ENCODE peak calls at places on chromosome 5, in six cellular contexts. G is tibial artery, P is AG04450, Z is sigmoid colon, I is Peyer's patch, Q is ovary. S is an unnamed sample.

GRCh38 chr5:28927559-28928326 is 1889.4 kb upstream of the CDH9 start:
- DNase-seq in P (no peak), Z (no peak), I (no peak), G (no peak), Q (no peak), S (no peak)

GRCh38 chr5:10454591-10455272 is 13.1 kb downstream of the ROPN1L start:
- DNase-seq in Q (no peak), G (no peak), P (no peak), Z (no peak), I (no peak), S (no peak)

GRCh38 chr5:152290181-152290580 is 114.9 kb downstream of the NMUR2 start:
- DNase-seq in Z (no peak), G (no peak), Q (no peak), P (no peak), I (no peak), S (no peak)

GRCh38 chr5:137122075-137122474 is 377.1 kb downstream of the SPOCK1 start:
- DNase-seq in Q (no peak), Z (no peak), I (no peak), P (no peak), G (no peak), S (peak)

GRCh38 chr5:14143843-14144585 is 872 bp downstream of the TRIO start:
- DNase-seq in P (no peak), Z (peak), I (peak), G (peak), Q (peak), S (peak)

GRCh38 chr5:154977409-154977808 is 36.1 kb upstream of the KIF4B start:
- DNase-seq in P (no peak), G (no peak), Z (no peak), I (no peak), Q (no peak), S (no peak)

GRCh38 chr5:115271295-115272060 is 8.8 kb upstream of the PGGT1B start:
- DNase-seq in Z (no peak), P (no peak), I (no peak), Q (no peak), G (no peak), S (no peak)

GRCh38 chr5:135319458-135319857 is 79.6 kb downstream of the MACROH2A1 start:
- DNase-seq in Q (no peak), G (peak), Z (no peak), P (no peak), I (no peak), S (peak)

GRCh38 chr5:147893820-147894219 is 12.5 kb downstream of the C5orf46 start:
- DNase-seq in Q (no peak), Z (no peak), I (no peak), P (no peak), G (no peak), S (no peak)

GRCh38 chr5:33824516-33825195 is 67.1 kb downstream of the ADAMTS12 start:
- DNase-seq in Q (no peak), G (no peak), Z (no peak), I (peak), P (peak), S (no peak)

GRCh38 chr5:81922790-81923398 is 48.9 kb upstream of the ATG10 start:
- DNase-seq in I (no peak), Q (no peak), P (no peak), G (no peak), Z (no peak), S (no peak)

GRCh38 chr5:154523704-154524103 is 45.7 kb upstream of the HAND1 start:
- DNase-seq in G (no peak), Z (no peak), P (no peak), Q (no peak), I (no peak), S (no peak)

GRCh38 chr5:41334758-41335157 is 121.4 kb upstream of the C6 start:
- DNase-seq in Q (peak), Z (peak), I (no peak), P (no peak), G (no peak), S (no peak)

GRCh38 chr5:41722359-41722950 is 147.8 kb downstream of the OXCT1 start:
- DNase-seq in P (no peak), I (no peak), Q (no peak), G (no peak), Z (no peak), S (no peak)

GRCh38 chr5:142837274-142837673 is 67.1 kb downstream of the ARHGAP26 start:
- DNase-seq in G (no peak), P (no peak), Q (no peak), I (no peak), Z (no peak), S (no peak)

GRCh38 chr5:94498199-94498598 is 120.2 kb downstream of the KIAA0825 start:
- DNase-seq in G (no peak), I (no peak), Q (no peak), Z (no peak), P (no peak), S (no peak)

GRCh38 chr5:73947876-73948275 is 321.9 kb downstream of the ARHGEF28 start:
- DNase-seq in Z (no peak), Q (no peak), P (no peak), G (no peak), I (no peak), S (no peak)

GRCh38 chr5:51843893-51844292 is 460.6 kb downstream of the ISL1 start:
- DNase-seq in G (no peak), P (no peak), I (no peak), Q (no peak), Z (no peak), S (no peak)

GRCh38 chr5:170109059-170110031 is 3.6 kb downstream of the FOXI1 start:
- DNase-seq in I (no peak), Z (no peak), G (no peak), P (no peak), Q (no peak), S (peak)

GRCh38 chr5:146623009-146623408 is 107.0 kb upstream of the GPR151 start:
- DNase-seq in P (no peak), Z (no peak), I (no peak), Q (no peak), G (no peak), S (no peak)

GRCh38 chr5:146624179-146624578 is 108.2 kb upstream of the GPR151 start:
- DNase-seq in G (no peak), I (no peak), P (no peak), Q (no peak), Z (no peak), S (no peak)

GRCh38 chr5:146622391-146622790 is 106.4 kb upstream of the GPR151 start:
- DNase-seq in G (no peak), Q (no peak), I (no peak), Z (no peak), P (no peak), S (no peak)

GRCh38 chr5:146620663-146621051 is 104.7 kb upstream of the GPR151 start:
- DNase-seq in P (no peak), Q (no peak), Z (no peak), G (no peak), I (no peak), S (no peak)

GRCh38 chr5:146623657-146624056 is 107.7 kb upstream of the GPR151 start:
- DNase-seq in Q (no peak), P (no peak), Z (no peak), I (no peak), G (no peak), S (no peak)
- TF ChIP-seq CTCF in Q (no peak), P (no peak), Z (no peak), I (no peak), G (no peak), S (no peak)

DNA sequence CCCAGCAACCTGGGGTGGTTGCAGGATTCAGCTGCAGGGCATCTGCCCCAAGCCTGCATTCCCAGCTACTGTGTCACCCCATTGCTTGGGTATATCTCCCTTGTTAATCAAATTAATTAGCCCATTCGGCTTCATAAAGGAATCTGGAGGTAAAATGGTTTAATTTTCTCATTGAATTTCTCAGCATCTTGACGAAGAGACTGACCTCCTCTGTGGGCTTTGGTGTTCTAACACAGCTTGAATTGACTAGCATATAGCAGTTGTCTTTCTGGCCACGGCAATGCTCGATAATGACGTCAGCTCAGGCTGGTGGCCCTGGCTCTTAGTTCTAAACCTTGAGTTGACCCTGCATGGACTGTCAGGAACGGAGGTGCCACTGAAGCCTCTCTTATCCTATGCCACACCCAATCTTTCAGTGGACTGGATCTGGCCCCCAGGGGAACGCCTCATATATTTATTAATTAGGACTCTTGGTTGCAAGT is 72.4 kb downstream of the MSX2 start:
- DNase-seq in Z (no peak), I (no peak), P (no peak), G (no peak), Q (no peak), S (no peak)
- H3K27ac ChIP-seq in Z (no peak), I (no peak), P (no peak), G (no peak), Q (no peak), S (no peak)

GRCh38 chr5:1882337-1883119 is at the start of gene IRX4:
- DNase-seq in I (no peak), Z (no peak), Q (no peak), G (no peak), P (no peak), S (no peak)
- H3K4me3 ChIP-seq in I (no peak), Z (peak), Q (no peak), G (peak), P (no peak), S (peak)

GRCh38 chr5:133912951-133913350 is 55.5 kb downstream of the C5orf15 start:
- DNase-seq in I (no peak), P (no peak), Q (no peak), G (no peak), Z (no peak), S (no peak)

GRCh38 chr5:133907075-133907474 is 61.4 kb downstream of the C5orf15 start:
- DNase-seq in I (no peak), Q (no peak), G (no peak), P (no peak), Z (peak), S (no peak)

GRCh38 chr5:133913413-133914155 is 54.8 kb downstream of the C5orf15 start:
- DNase-seq in Q (no peak), I (no peak), Z (no peak), G (no peak), P (no peak), S (no peak)

GRCh38 chr5:133909584-133909983 is 58.8 kb downstream of the C5orf15 start:
- DNase-seq in Q (no peak), P (no peak), I (no peak), G (no peak), Z (no peak), S (no peak)

GRCh38 chr5:133910596-133910995 is 57.8 kb downstream of the C5orf15 start:
- DNase-seq in I (no peak), Z (no peak), G (no peak), Q (no peak), P (no peak), S (no peak)
- TF ChIP-seq CTCF in I (no peak), Z (no peak), G (no peak), Q (no peak), P (no peak), S (no peak)

GRCh38 chr5:53069626-53070025 is 39.9 kb downstream of the MOCS2 start:
- DNase-seq in P (no peak), G (no peak), Q (no peak), I (no peak), Z (no peak), S (no peak)

GRCh38 chr5:53073349-53073748 is 36.2 kb downstream of the MOCS2 start:
- DNase-seq in Q (no peak), G (no peak), Z (no peak), I (no peak), P (no peak), S (no peak)

GRCh38 chr5:53067641-53068040 is 41.9 kb downstream of the MOCS2 start:
- DNase-seq in I (no peak), Q (no peak), Z (no peak), G (no peak), P (no peak), S (no peak)

GRCh38 chr5:53071738-53072137 is 37.8 kb downstream of the MOCS2 start:
- DNase-seq in G (no peak), I (no peak), Z (no peak), P (no peak), Q (no peak), S (no peak)

GRCh38 chr5:53071298-53071697 is 38.3 kb downstream of the MOCS2 start:
- DNase-seq in P (no peak), G (no peak), Q (no peak), Z (no peak), I (no peak), S (no peak)
- H3K27ac ChIP-seq in P (peak), G (no peak), Q (no peak), Z (no peak), I (no peak), S (no peak)

GRCh38 chr5:38692780-38693507 is 136.5 kb upstream of the LIFR start:
- DNase-seq in P (no peak), G (no peak), Q (no peak), Z (no peak), I (no peak), S (no peak)
- H3K4me3 ChIP-seq in P (no peak), G (no peak), Q (no peak), Z (no peak), I (no peak), S (no peak)

DNA sequence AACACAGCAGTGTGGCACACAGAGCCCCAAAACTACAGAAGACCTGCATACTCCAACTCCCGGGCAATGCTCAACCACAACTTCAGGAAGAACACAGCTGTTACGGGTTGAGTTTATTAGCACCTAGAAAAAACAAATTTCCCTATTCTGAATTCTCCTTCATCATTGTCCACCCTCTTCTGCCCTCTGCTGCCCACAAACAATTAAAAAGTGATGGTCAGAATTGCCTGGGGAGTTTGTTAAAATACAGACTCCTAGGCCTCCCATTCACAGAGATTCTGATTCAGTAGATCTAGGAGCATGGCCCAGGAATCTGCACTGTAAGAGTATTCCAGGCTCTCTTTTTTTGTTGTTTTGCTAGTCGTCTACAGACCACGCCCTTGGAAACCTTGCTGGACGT is 310.6 kb downstream of the NDUFS4 start:
- DNase-seq in I (no peak), Z (no peak), P (no peak), Q (no peak), G (no peak), S (no peak)
- TF ChIP-seq CTCF in I (no peak), Z (no peak), P (peak), Q (no peak), G (no peak), S (no peak)

DNA sequence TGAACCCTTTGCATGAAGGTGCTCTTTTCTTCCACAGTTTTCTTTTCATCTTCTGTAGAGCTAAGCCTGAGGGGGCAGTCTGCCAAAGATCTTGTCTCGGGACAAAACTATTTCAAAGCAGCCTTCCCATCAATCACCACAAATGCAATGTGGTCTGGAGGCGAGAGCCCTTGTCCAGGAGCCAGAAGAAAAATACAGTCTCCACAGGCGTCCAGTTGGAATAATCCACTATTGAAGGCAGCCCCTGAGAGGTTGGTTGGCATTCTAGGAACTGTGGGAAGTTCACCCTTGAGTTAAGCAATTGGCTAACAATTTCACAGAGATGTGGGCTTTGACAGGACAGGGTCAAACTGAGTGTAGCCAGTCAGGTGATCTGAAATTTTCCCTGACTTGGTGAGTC is 72.0 kb downstream of the SEMA6A start:
- DNase-seq in Q (no peak), I (no peak), Z (peak), G (no peak), P (no peak), S (no peak)
- H3K27ac ChIP-seq in Q (no peak), I (no peak), Z (peak), G (no peak), P (no peak), S (no peak)

S was measured in coronary artery.